ENCODE peak calls at places on chromosomes 1 and 21, in eight cellular contexts. O is stomach, B is brain microvascular endothelial cell, S is hepatocyte, X is heart right ventricle, V is heart left ventricle, R is fibroblast of lung, G is tibial artery. J is an unnamed sample.

GRCh38 chr1:25755475-25756125 is 44.4 kb upstream of the SELENON start:
- DNase-seq in O (no peak), B (no peak), S (no peak), X (no peak), V (no peak), R (no peak), G (no peak), J (no peak)

GRCh38 chr1:932178-932520 is 8.4 kb downstream of the SAMD11 start:
- DNase-seq in O (no peak), B (no peak), S (no peak), X (no peak), V (no peak), R (no peak), G (no peak), J (no peak)

GRCh38 chr1:240192851-240193250 is 101.2 kb downstream of the FMN2 start:
- DNase-seq in O (no peak), B (no peak), S (no peak), X (no peak), V (no peak), R (no peak), G (no peak), J (no peak)

GRCh38 chr1:93816970-93817738 is 61.9 kb downstream of the DNTTIP2 start:
- DNase-seq in O (no peak), B (peak; percentile 53), S (peak; percentile 48), X (no peak), V (no peak), R (peak; percentile 72), G (no peak), J (no peak)

GRCh38 chr1:46539968-46540367 is 11.5 kb downstream of the KNCN start:
- DNase-seq in O (no peak), B (peak; percentile 56), S (no peak), X (no peak), V (no peak), R (peak; percentile 83), G (no peak), J (no peak)

GRCh38 chr1:22471078-22471477 is 19.4 kb downstream of the ZBTB40 start:
- DNase-seq in O (peak; percentile 71), B (peak; percentile 20), S (no peak), X (peak; percentile 33), V (peak; percentile 55), R (peak; percentile 73), G (no peak), J (no peak)

GRCh38 chr1:225445644-225446297 is 17.9 kb upstream of the LBR start:
- DNase-seq in O (no peak), B (no peak), S (no peak), X (no peak), V (no peak), R (no peak), G (peak; percentile 53), J (no peak)

GRCh38 chr1:245116781-245117180 is 38.0 kb upstream of the KIF26B start:
- DNase-seq in O (no peak), B (no peak), S (no peak), X (no peak), V (no peak), R (no peak), G (no peak), J (no peak)

GRCh38 chr21:15164678-15165303 is 100.0 kb upstream of the NRIP1 start:
- DNase-seq in O (no peak), B (no peak), S (peak; percentile 59), X (no peak), V (no peak), R (no peak), G (no peak), J (peak; percentile 56)

GRCh38 chr21:44299085-44299457 is 782 bp upstream of the PFKL start:
- DNase-seq in O (no peak), B (no peak), S (no peak), X (no peak), V (no peak), R (peak; percentile 20), G (no peak), J (no peak)

GRCh38 chr21:44434568-44434925 is 20.8 kb upstream of the LRRC3 start:
- DNase-seq in O (no peak), B (no peak), S (no peak), X (no peak), V (peak; percentile 10), R (no peak), G (peak; percentile 55), J (no peak)

GRCh38 chr1:115052454-115053083 is 22.9 kb downstream of the TSHB start:
- DNase-seq in O (peak; percentile 77), B (peak; percentile 60), S (peak; percentile 81), X (no peak), V (no peak), R (peak; percentile 36), G (no peak), J (no peak)

GRCh38 chr1:207140536-207140935 is 36.5 kb downstream of the C4BPA start:
- DNase-seq in O (no peak), B (peak; percentile 9), S (no peak), X (no peak), V (no peak), R (no peak), G (no peak), J (no peak)

GRCh38 chr1:154849645-154850131 is 20.4 kb downstream of the KCNN3 start:
- DNase-seq in O (no peak), B (no peak), S (no peak), X (no peak), V (no peak), R (no peak), G (no peak), J (no peak)

GRCh38 chr1:109906160-109906838 is 4.3 kb upstream of the CSF1 start:
- DNase-seq in O (no peak), B (no peak), S (no peak), X (no peak), V (no peak), R (no peak), G (no peak), J (no peak)

GRCh38 chr1:52632732-52633290 is at the start of gene SHISAL2A:
- DNase-seq in O (peak; percentile 41), B (no peak), S (peak; percentile 66), X (peak; percentile 40), V (peak; percentile 28), R (peak; percentile 43), G (no peak), J (peak; percentile 57)

GRCh38 chr1:8602471-8603219 is 214.8 kb downstream of the RERE start:
- DNase-seq in O (no peak), B (no peak), S (no peak), X (no peak), V (no peak), R (no peak), G (no peak), J (no peak)

GRCh38 chr1:63636192-63637105 is 43.2 kb downstream of the PGM1 start:
- DNase-seq in O (no peak), B (no peak), S (no peak), X (no peak), V (no peak), R (no peak), G (no peak), J (no peak)

GRCh38 chr1:187051618-187052232 is 223.0 kb downstream of the PLA2G4A start:
- DNase-seq in O (no peak), B (no peak), S (peak; percentile 57), X (no peak), V (no peak), R (peak; percentile 39), G (no peak), J (no peak)

GRCh38 chr1:208369050-208369449 is 124.9 kb upstream of the PLXNA2 start:
- DNase-seq in O (no peak), B (no peak), S (no peak), X (no peak), V (no peak), R (no peak), G (no peak), J (no peak)

GRCh38 chr1:201329286-201329685 is 46.0 kb downstream of the PKP1 start:
- DNase-seq in O (no peak), B (peak; percentile 35), S (no peak), X (no peak), V (no peak), R (peak; percentile 53), G (no peak), J (no peak)
- H3K4me3 ChIP-seq in O (no peak overlapping the region), B (no peak overlapping the region), S (no peak overlapping the region), X (no peak overlapping the region), V (no peak overlapping the region), R (no peak overlapping the region), G (no peak overlapping the region), J (no peak overlapping the region)

GRCh38 chr1:233326319-233326994 is 1.1 kb upstream of the MAP3K21 start:
- DNase-seq in O (no peak), B (no peak), S (no peak), X (no peak), V (no peak), R (no peak), G (no peak), J (no peak)
- H3K27ac ChIP-seq in O (peak overlapping the region; percentile 63), B (no peak overlapping the region), S (no peak overlapping the region), X (no peak overlapping the region), V (no peak overlapping the region), R (no peak overlapping the region), G (no peak overlapping the region), J (no peak overlapping the region)

DNA sequence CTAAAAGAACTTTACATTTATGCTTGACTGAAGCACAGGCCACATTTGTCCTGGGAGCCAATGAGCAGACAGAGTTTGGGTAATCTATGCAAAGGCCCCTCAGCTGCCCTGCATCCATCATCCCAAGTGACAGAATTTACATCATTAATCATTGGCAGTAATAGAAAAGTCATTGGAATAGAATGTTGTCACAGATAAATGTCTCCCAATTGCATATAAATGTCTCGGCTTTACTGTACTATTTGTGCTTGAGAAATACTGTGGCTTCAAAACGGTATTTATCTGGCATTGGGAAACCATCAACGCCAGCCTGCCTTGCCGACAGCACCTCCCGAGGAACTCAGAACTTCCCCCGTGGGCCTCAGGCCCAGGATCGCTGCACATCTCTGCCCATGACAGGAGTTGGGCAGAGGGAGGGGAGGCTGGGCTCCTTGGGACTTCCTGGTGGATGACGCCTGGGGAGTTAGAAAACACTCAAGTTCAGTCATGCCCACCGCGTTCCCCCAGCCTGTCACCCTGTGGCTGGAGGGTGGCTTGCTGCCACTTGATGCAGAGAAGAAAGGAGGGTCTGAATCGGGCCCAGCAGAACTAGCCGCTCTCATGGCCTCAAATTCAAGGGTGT is 133.1 kb downstream of the CAMTA1 start:
- DNase-seq in O (no peak), B (no peak), S (no peak), X (no peak), V (no peak), R (peak; percentile 74), G (no peak), J (no peak)
- H3K36me3 ChIP-seq in O (no peaks in the 10 kb centered on the region), B (no peaks in the 10 kb centered on the region), S (no peaks in the 10 kb centered on the region), X (no peaks in the 10 kb centered on the region), V (no peaks in the 10 kb centered on the region), R (no peaks in the 10 kb centered on the region), G (no peaks in the 10 kb centered on the region), J (no peaks in the 10 kb centered on the region)

DNA sequence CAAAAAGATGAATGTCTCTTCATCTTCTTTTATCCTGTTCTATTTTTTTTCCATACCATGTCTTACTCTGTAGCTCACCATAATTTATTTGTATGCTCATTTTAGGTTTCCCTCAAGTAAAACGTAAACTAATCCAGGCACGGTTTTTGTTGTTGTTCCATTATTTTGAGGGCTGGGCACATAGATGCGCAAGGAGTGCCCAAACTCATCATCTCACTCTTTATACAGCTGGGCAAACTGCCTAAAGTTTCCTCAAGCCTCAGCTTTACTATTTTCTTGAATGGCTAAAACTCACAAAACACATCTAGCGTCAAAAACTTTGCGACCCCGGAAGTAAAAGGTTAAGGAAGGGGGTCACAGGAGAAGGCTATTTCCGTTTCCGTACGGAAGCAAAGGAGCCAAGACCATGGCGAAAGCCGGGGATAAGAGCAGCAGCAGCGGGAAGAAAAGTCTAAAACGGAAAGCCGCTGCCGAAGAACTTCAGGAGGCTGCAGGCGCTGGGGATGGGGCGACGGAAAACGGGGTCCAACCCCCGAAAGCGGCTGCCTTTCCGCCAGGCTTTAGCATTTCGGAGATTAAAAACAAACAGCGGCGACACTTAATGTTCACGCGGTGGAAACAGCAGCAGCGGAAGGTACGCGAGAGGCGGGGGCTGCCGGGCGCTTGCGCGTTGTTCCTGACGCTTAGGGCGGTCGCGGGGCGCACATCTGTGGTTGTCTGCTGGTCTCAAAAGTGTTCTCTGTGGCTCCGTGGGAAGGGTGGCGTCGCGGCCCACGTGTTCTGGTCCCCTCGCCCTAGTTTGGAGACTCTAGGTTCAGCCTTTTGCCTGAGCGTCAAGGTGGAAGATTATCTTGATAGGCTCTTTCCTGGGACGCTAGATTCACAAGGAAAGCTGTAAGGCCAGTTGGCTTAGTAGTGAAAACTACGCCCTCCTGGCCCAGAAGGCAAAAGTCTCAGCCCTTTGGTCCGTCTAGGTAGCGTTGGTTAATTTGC is at the start of gene RPF1:
- DNase-seq in O (peak; percentile 68), B (peak; percentile 71), S (peak; percentile 80), X (peak; percentile 71), V (peak; percentile 74), R (peak; percentile 81), G (peak; percentile 76), J (peak; percentile 57)
- H3K4me3 ChIP-seq in O (peak within 1 kb of the TSS; percentile 69), B (peak within 1 kb of the TSS; percentile 84), S (peak within 1 kb of the TSS; percentile 84), X (peak within 1 kb of the TSS; percentile 87), V (peak within 1 kb of the TSS; percentile 59), R (peak within 1 kb of the TSS; percentile 81), G (peak within 1 kb of the TSS; percentile 63), J (peak within 1 kb of the TSS; percentile 60)